ENCODE peak calls at places on chromosome 4, in ten cellular contexts. One of them, this sample, is unnamed.
A peak's percentile ranks its signal among the peaks of the same experiment; 100 is the strongest.

GRCh38 chr4:16608611-16609125 is 289.8 kb downstream of the LDB2 start:
- DNase-seq in cardiac fibroblast: no peak
- DNase-seq in H1: no peak
- DNase-seq in activated CD8-positive, alpha-beta T cell treated with anti-CD3 and anti-CD28 coated beads for 36 hours: no peak
- DNase-seq in coronary artery: no peak
- DNase-seq in bronchial epithelial cell: no peak
- DNase-seq in ascending aorta: no peak
- DNase-seq in endothelial cell: no peak
- DNase-seq in GM20000: no peak
- DNase-seq in fibroblast of lung: no peak
- DNase-seq in this sample: no peak

GRCh38 chr4:11471613-11472012 is 42.9 kb upstream of the HS3ST1 start:
- DNase-seq in fibroblast of lung: no peak
- DNase-seq in activated CD8-positive, alpha-beta T cell treated with anti-CD3 and anti-CD28 coated beads for 36 hours: peak; percentile 72
- DNase-seq in cardiac fibroblast: peak; percentile 19
- DNase-seq in GM20000: peak; percentile 16
- DNase-seq in H1: no peak
- DNase-seq in bronchial epithelial cell: peak; percentile 53
- DNase-seq in coronary artery: no peak
- DNase-seq in ascending aorta: no peak
- DNase-seq in endothelial cell: no peak
- DNase-seq in this sample: no peak

GRCh38 chr4:16896871-16897270 is 1.6 kb downstream of the LDB2 start:
- DNase-seq in cardiac fibroblast: peak; percentile 73
- DNase-seq in H1: no peak
- DNase-seq in bronchial epithelial cell: no peak
- DNase-seq in ascending aorta: no peak
- DNase-seq in endothelial cell: no peak
- DNase-seq in coronary artery: no peak
- DNase-seq in GM20000: no peak
- DNase-seq in activated CD8-positive, alpha-beta T cell treated with anti-CD3 and anti-CD28 coated beads for 36 hours: no peak
- DNase-seq in fibroblast of lung: peak; percentile 79
- DNase-seq in this sample: no peak

GRCh38 chr4:108774809-108775530 is 12.1 kb upstream of the ETNPPL start:
- DNase-seq in GM20000: no peak
- DNase-seq in cardiac fibroblast: no peak
- DNase-seq in fibroblast of lung: no peak
- DNase-seq in ascending aorta: no peak
- DNase-seq in H1: no peak
- DNase-seq in bronchial epithelial cell: no peak
- DNase-seq in coronary artery: no peak
- DNase-seq in activated CD8-positive, alpha-beta T cell treated with anti-CD3 and anti-CD28 coated beads for 36 hours: no peak
- DNase-seq in endothelial cell: no peak
- DNase-seq in this sample: no peak

GRCh38 chr4:55618546-55619143 is 17.5 kb downstream of the NMU start:
- DNase-seq in cardiac fibroblast: no peak
- DNase-seq in fibroblast of lung: no peak
- DNase-seq in bronchial epithelial cell: no peak
- DNase-seq in activated CD8-positive, alpha-beta T cell treated with anti-CD3 and anti-CD28 coated beads for 36 hours: no peak
- DNase-seq in endothelial cell: no peak
- DNase-seq in ascending aorta: no peak
- DNase-seq in H1: no peak
- DNase-seq in coronary artery: no peak
- DNase-seq in GM20000: no peak
- DNase-seq in this sample: no peak

GRCh38 chr4:156456830-156457229 is 503.2 kb upstream of the CTSO start:
- DNase-seq in ascending aorta: no peak
- DNase-seq in fibroblast of lung: no peak
- DNase-seq in cardiac fibroblast: no peak
- DNase-seq in coronary artery: no peak
- DNase-seq in endothelial cell: no peak
- DNase-seq in bronchial epithelial cell: no peak
- DNase-seq in H1: no peak
- DNase-seq in activated CD8-positive, alpha-beta T cell treated with anti-CD3 and anti-CD28 coated beads for 36 hours: no peak
- DNase-seq in GM20000: no peak
- DNase-seq in this sample: no peak

GRCh38 chr4:106238819-106239420 is 77.1 kb downstream of the TBCK start:
- DNase-seq in coronary artery: no peak
- DNase-seq in cardiac fibroblast: peak; percentile 56
- DNase-seq in H1: peak; percentile 7
- DNase-seq in GM20000: peak; percentile 16
- DNase-seq in fibroblast of lung: peak; percentile 13
- DNase-seq in activated CD8-positive, alpha-beta T cell treated with anti-CD3 and anti-CD28 coated beads for 36 hours: peak; percentile 7
- DNase-seq in ascending aorta: no peak
- DNase-seq in bronchial epithelial cell: peak; percentile 59
- DNase-seq in endothelial cell: peak; percentile 46
- DNase-seq in this sample: peak; percentile 4

GRCh38 chr4:33063238-33063637 is 2343.1 kb downstream of the PCDH7 start:
- DNase-seq in coronary artery: no peak
- DNase-seq in cardiac fibroblast: peak; percentile 83
- DNase-seq in endothelial cell: no peak
- DNase-seq in H1: no peak
- DNase-seq in bronchial epithelial cell: peak; percentile 1
- DNase-seq in GM20000: no peak
- DNase-seq in activated CD8-positive, alpha-beta T cell treated with anti-CD3 and anti-CD28 coated beads for 36 hours: no peak
- DNase-seq in ascending aorta: no peak
- DNase-seq in fibroblast of lung: peak; percentile 83
- DNase-seq in this sample: no peak

GRCh38 chr4:122746485-122746965 is 14.0 kb downstream of the BBS12 start:
- DNase-seq in endothelial cell: no peak
- DNase-seq in bronchial epithelial cell: no peak
- DNase-seq in H1: no peak
- DNase-seq in activated CD8-positive, alpha-beta T cell treated with anti-CD3 and anti-CD28 coated beads for 36 hours: peak; percentile 5
- DNase-seq in cardiac fibroblast: no peak
- DNase-seq in GM20000: no peak
- DNase-seq in coronary artery: no peak
- DNase-seq in fibroblast of lung: no peak
- DNase-seq in ascending aorta: no peak
- DNase-seq in this sample: no peak

GRCh38 chr4:103052779-103053178 is 23.8 kb downstream of the SLC9B2 start:
- DNase-seq in fibroblast of lung: no peak
- DNase-seq in H1: no peak
- DNase-seq in bronchial epithelial cell: no peak
- DNase-seq in GM20000: no peak
- DNase-seq in cardiac fibroblast: no peak
- DNase-seq in endothelial cell: no peak
- DNase-seq in ascending aorta: no peak
- DNase-seq in activated CD8-positive, alpha-beta T cell treated with anti-CD3 and anti-CD28 coated beads for 36 hours: no peak
- DNase-seq in coronary artery: no peak
- DNase-seq in this sample: no peak

GRCh38 chr4:152843476-152844107 is 63.8 kb downstream of the ARFIP1 start:
- DNase-seq in bronchial epithelial cell: peak; percentile 10
- DNase-seq in H1: no peak
- DNase-seq in coronary artery: no peak
- DNase-seq in fibroblast of lung: no peak
- DNase-seq in endothelial cell: no peak
- DNase-seq in activated CD8-positive, alpha-beta T cell treated with anti-CD3 and anti-CD28 coated beads for 36 hours: no peak
- DNase-seq in GM20000: no peak
- DNase-seq in cardiac fibroblast: no peak
- DNase-seq in ascending aorta: no peak
- DNase-seq in this sample: no peak

GRCh38 chr4:140151700-140152014 is 2.3 kb downstream of the MAML3 start:
- DNase-seq in H1: peak; percentile 64
- DNase-seq in GM20000: no peak
- DNase-seq in endothelial cell: no peak
- DNase-seq in fibroblast of lung: peak; percentile 92
- DNase-seq in cardiac fibroblast: peak; percentile 89
- DNase-seq in bronchial epithelial cell: peak; percentile 77
- DNase-seq in ascending aorta: peak; percentile 43
- DNase-seq in activated CD8-positive, alpha-beta T cell treated with anti-CD3 and anti-CD28 coated beads for 36 hours: peak; percentile 85
- DNase-seq in coronary artery: peak; percentile 89
- DNase-seq in this sample: peak; percentile 69

GRCh38 chr4:97150966-97151365 is 992.3 kb downstream of the STPG2 start:
- DNase-seq in H1: no peak
- DNase-seq in endothelial cell: no peak
- DNase-seq in GM20000: no peak
- DNase-seq in cardiac fibroblast: no peak
- DNase-seq in fibroblast of lung: no peak
- DNase-seq in activated CD8-positive, alpha-beta T cell treated with anti-CD3 and anti-CD28 coated beads for 36 hours: no peak
- DNase-seq in ascending aorta: no peak
- DNase-seq in bronchial epithelial cell: no peak
- DNase-seq in coronary artery: no peak
- DNase-seq in this sample: no peak

GRCh38 chr4:159121371-159121770 is 18.5 kb downstream of the RAPGEF2 start:
- DNase-seq in cardiac fibroblast: no peak
- DNase-seq in activated CD8-positive, alpha-beta T cell treated with anti-CD3 and anti-CD28 coated beads for 36 hours: no peak
- DNase-seq in H1: no peak
- DNase-seq in ascending aorta: no peak
- DNase-seq in GM20000: no peak
- DNase-seq in coronary artery: no peak
- DNase-seq in fibroblast of lung: no peak
- DNase-seq in endothelial cell: no peak
- DNase-seq in bronchial epithelial cell: no peak
- DNase-seq in this sample: no peak

GRCh38 chr4:160180206-160180605 is 1077.3 kb downstream of the RAPGEF2 start:
- DNase-seq in coronary artery: no peak
- DNase-seq in endothelial cell: no peak
- DNase-seq in GM20000: no peak
- DNase-seq in H1: no peak
- DNase-seq in bronchial epithelial cell: peak; percentile 45
- DNase-seq in cardiac fibroblast: no peak
- DNase-seq in fibroblast of lung: peak; percentile 69
- DNase-seq in ascending aorta: no peak
- DNase-seq in activated CD8-positive, alpha-beta T cell treated with anti-CD3 and anti-CD28 coated beads for 36 hours: no peak
- DNase-seq in this sample: no peak

GRCh38 chr4:76803522-76803921 is 94.4 kb downstream of the SOWAHB start:
- DNase-seq in endothelial cell: no peak
- DNase-seq in cardiac fibroblast: peak; percentile 76
- DNase-seq in fibroblast of lung: peak; percentile 98
- DNase-seq in bronchial epithelial cell: peak; percentile 85
- DNase-seq in activated CD8-positive, alpha-beta T cell treated with anti-CD3 and anti-CD28 coated beads for 36 hours: no peak
- DNase-seq in H1: no peak
- DNase-seq in GM20000: no peak
- DNase-seq in ascending aorta: no peak
- DNase-seq in coronary artery: no peak
- DNase-seq in this sample: no peak

GRCh38 chr4:148391056-148391455 is 51.2 kb downstream of the NR3C2 start:
- DNase-seq in coronary artery: no peak
- DNase-seq in endothelial cell: no peak
- DNase-seq in ascending aorta: no peak
- DNase-seq in cardiac fibroblast: no peak
- DNase-seq in H1: no peak
- DNase-seq in activated CD8-positive, alpha-beta T cell treated with anti-CD3 and anti-CD28 coated beads for 36 hours: no peak
- DNase-seq in GM20000: no peak
- DNase-seq in bronchial epithelial cell: no peak
- DNase-seq in fibroblast of lung: no peak
- DNase-seq in this sample: no peak
- TF ChIP-seq CTCF in coronary artery: no peak
- TF ChIP-seq CTCF in endothelial cell: no peak
- TF ChIP-seq CTCF in ascending aorta: no peak
- TF ChIP-seq CTCF in cardiac fibroblast: no peak
- TF ChIP-seq CTCF in H1: no peak
- TF ChIP-seq CTCF in activated CD8-positive, alpha-beta T cell treated with anti-CD3 and anti-CD28 coated beads for 36 hours: no peak
- TF ChIP-seq CTCF in GM20000: no peak
- TF ChIP-seq CTCF in bronchial epithelial cell: no peak
- TF ChIP-seq CTCF in fibroblast of lung: no peak
- TF ChIP-seq CTCF in this sample: no peak

GRCh38 chr4:65865489-65865888 is 195.2 kb upstream of the EPHA5 start:
- DNase-seq in cardiac fibroblast: peak; percentile 29
- DNase-seq in H1: no peak
- DNase-seq in coronary artery: no peak
- DNase-seq in activated CD8-positive, alpha-beta T cell treated with anti-CD3 and anti-CD28 coated beads for 36 hours: no peak
- DNase-seq in GM20000: no peak
- DNase-seq in bronchial epithelial cell: peak; percentile 24
- DNase-seq in endothelial cell: peak; percentile 13
- DNase-seq in ascending aorta: no peak
- DNase-seq in fibroblast of lung: peak; percentile 3
- DNase-seq in this sample: peak; percentile 1
- TF ChIP-seq CTCF in cardiac fibroblast: peak; percentile 28
- TF ChIP-seq CTCF in H1: no peak
- TF ChIP-seq CTCF in coronary artery: no peak
- TF ChIP-seq CTCF in activated CD8-positive, alpha-beta T cell treated with anti-CD3 and anti-CD28 coated beads for 36 hours: no peak
- TF ChIP-seq CTCF in GM20000: no peak
- TF ChIP-seq CTCF in bronchial epithelial cell: peak; percentile 24
- TF ChIP-seq CTCF in endothelial cell: peak; percentile 39
- TF ChIP-seq CTCF in ascending aorta: no peak
- TF ChIP-seq CTCF in fibroblast of lung: no peak
- TF ChIP-seq CTCF in this sample: peak; percentile 59

GRCh38 chr4:168802222-168802621 is 207.8 kb downstream of the CBR4 start:
- DNase-seq in bronchial epithelial cell: no peak
- DNase-seq in endothelial cell: no peak
- DNase-seq in cardiac fibroblast: no peak
- DNase-seq in coronary artery: no peak
- DNase-seq in ascending aorta: no peak
- DNase-seq in fibroblast of lung: no peak
- DNase-seq in activated CD8-positive, alpha-beta T cell treated with anti-CD3 and anti-CD28 coated beads for 36 hours: no peak
- DNase-seq in GM20000: no peak
- DNase-seq in H1: no peak
- DNase-seq in this sample: no peak
- TF ChIP-seq CTCF in bronchial epithelial cell: no peak
- TF ChIP-seq CTCF in endothelial cell: no peak
- TF ChIP-seq CTCF in cardiac fibroblast: no peak
- TF ChIP-seq CTCF in coronary artery: no peak
- TF ChIP-seq CTCF in ascending aorta: no peak
- TF ChIP-seq CTCF in fibroblast of lung: no peak
- TF ChIP-seq CTCF in activated CD8-positive, alpha-beta T cell treated with anti-CD3 and anti-CD28 coated beads for 36 hours: no peak
- TF ChIP-seq CTCF in GM20000: no peak
- TF ChIP-seq CTCF in H1: no peak
- TF ChIP-seq CTCF in this sample: no peak

GRCh38 chr4:20299515-20299914 is 47.8 kb downstream of the SLIT2 start:
- DNase-seq in ascending aorta: no peak
- DNase-seq in bronchial epithelial cell: no peak
- DNase-seq in endothelial cell: peak; percentile 11
- DNase-seq in activated CD8-positive, alpha-beta T cell treated with anti-CD3 and anti-CD28 coated beads for 36 hours: no peak
- DNase-seq in GM20000: no peak
- DNase-seq in H1: no peak
- DNase-seq in coronary artery: no peak
- DNase-seq in cardiac fibroblast: peak; percentile 71
- DNase-seq in fibroblast of lung: peak; percentile 36
- DNase-seq in this sample: no peak
- TF ChIP-seq CTCF in ascending aorta: peak; percentile 31
- TF ChIP-seq CTCF in bronchial epithelial cell: peak; percentile 29
- TF ChIP-seq CTCF in endothelial cell: peak; percentile 68
- TF ChIP-seq CTCF in activated CD8-positive, alpha-beta T cell treated with anti-CD3 and anti-CD28 coated beads for 36 hours: no peak
- TF ChIP-seq CTCF in GM20000: no peak
- TF ChIP-seq CTCF in H1: no peak
- TF ChIP-seq CTCF in coronary artery: no peak
- TF ChIP-seq CTCF in cardiac fibroblast: peak; percentile 57
- TF ChIP-seq CTCF in fibroblast of lung: peak; percentile 66
- TF ChIP-seq CTCF in this sample: peak; percentile 59

This sample was measured in neural crest cell.